ENCODE peak calls at places on chromosomes 4 and X, in seven cellular contexts. T is heart right ventricle, V is cardiac muscle cell, S is colonic mucosa, D is HCT116, O is neuronal stem cell, I is epithelial cell of prostate. B is an unnamed sample.

GRCh38 chr4:189177130-189177529 is 763.5 kb upstream of the FRG1 start:
- DNase-seq in T (no peak), V (no peak), S (no peak), D (peak; percentile 19), O (no peak), I (peak; percentile 6), B (no peak)

GRCh38 chrX:8404443-8404842 is 60.2 kb upstream of the VCX3B start:
- DNase-seq in T (no peak), V (peak; percentile 41), S (no peak), D (no peak), O (peak; percentile 3), I (no peak), B (peak; percentile 36)

GRCh38 chrX:22171287-22172060 is 101.2 kb upstream of the CBLL2 start:
- DNase-seq in T (no peak), V (no peak), S (no peak), D (no peak), O (no peak), I (no peak), B (no peak)

GRCh38 chr4:79987401-79987800 is 85.6 kb downstream of the ANTXR2 start:
- DNase-seq in T (no peak), V (no peak), S (no peak), D (no peak), O (no peak), I (no peak), B (no peak)

GRCh38 chrX:49956313-49956712 is 33.9 kb downstream of the CLCN5 start:
- DNase-seq in T (no peak), V (no peak), S (no peak), D (no peak), O (peak; percentile 0), I (no peak), B (no peak)

GRCh38 chr4:69714086-69714485 is 46.3 kb downstream of the SULT1B1 start:
- DNase-seq in T (no peak), V (no peak), S (no peak), D (no peak), O (no peak), I (no peak), B (no peak)

GRCh38 chr4:120922390-120923200 is at the start of gene PRDM5:
- DNase-seq in T (peak; percentile 72), V (peak; percentile 66), S (peak; percentile 60), D (no peak), O (peak; percentile 64), I (no peak), B (peak; percentile 60)

GRCh38 chr4:164700471-164700870 is 53.5 kb upstream of the SMIM31 start:
- DNase-seq in T (no peak), V (peak; percentile 39), S (peak; percentile 23), D (peak; percentile 56), O (peak; percentile 37), I (no peak), B (no peak)

GRCh38 chr4:40622913-40623312 is 6.8 kb downstream of the RBM47 start:
- DNase-seq in T (no peak), V (no peak), S (no peak), D (no peak), O (no peak), I (peak; percentile 94), B (no peak)

GRCh38 chrX:68424719-68425118 is 8.6 kb downstream of the OPHN1 start:
- DNase-seq in T (no peak), V (no peak), S (no peak), D (no peak), O (no peak), I (no peak), B (no peak)

GRCh38 chr4:80213117-80213815 is 16.0 kb downstream of the PRDM8 start:
- DNase-seq in T (no peak), V (no peak), S (no peak), D (no peak), O (no peak), I (peak; percentile 40), B (no peak)

GRCh38 chrX:40177942-40178715 is 80.4 kb upstream of the BCOR start:
- DNase-seq in T (no peak), V (no peak), S (no peak), D (no peak), O (no peak), I (no peak), B (no peak)
- H3K27ac ChIP-seq in T (peak overlapping the region; percentile 99), V (no peak overlapping the region), S (no peak overlapping the region), D (no peak overlapping the region), O (no peak overlapping the region), I (no peak overlapping the region), B (no peak overlapping the region)

DNA sequence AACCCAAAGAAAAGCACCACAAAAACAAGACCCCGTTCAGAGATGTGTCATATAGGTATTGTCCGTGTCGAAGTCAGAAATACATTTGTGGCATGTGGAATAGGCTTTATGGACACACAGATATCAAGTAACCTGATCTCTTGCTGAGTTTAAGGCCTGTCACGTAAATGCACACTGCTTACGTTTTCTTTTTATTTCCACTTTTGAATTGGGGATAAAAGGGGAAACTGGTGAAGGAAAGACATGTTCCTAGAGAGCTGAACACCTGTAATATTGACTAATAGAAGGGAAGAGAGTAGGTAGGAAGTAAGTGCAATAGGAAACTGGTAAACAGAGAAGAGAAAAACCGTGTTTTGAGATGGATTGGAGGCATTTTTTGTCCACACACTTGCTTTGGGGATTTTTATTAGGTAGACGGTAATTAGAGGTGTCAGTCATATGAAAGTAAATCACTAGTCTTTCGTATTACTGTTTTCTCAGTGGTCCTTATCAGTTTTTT is 24.9 kb downstream of the TMEM131L start:
- DNase-seq in T (no peak), V (no peak), S (no peak), D (no peak), O (no peak), I (no peak), B (no peak)
- H3K27ac ChIP-seq in T (no peak overlapping the region), V (no peak overlapping the region), S (no peak overlapping the region), D (no peak overlapping the region), O (no peak overlapping the region), I (no peak overlapping the region), B (no peak overlapping the region)

GRCh38 chr4:104494161-104494560 is 533 bp downstream of the CXXC4 start:
- DNase-seq in T (no peak), V (no peak), S (no peak), D (no peak), O (no peak), I (no peak), B (no peak)
- H3K27ac ChIP-seq in T (peak overlapping the region; percentile 83), V (peak overlapping the region; percentile 92), S (no peak overlapping the region), D (no peak overlapping the region), O (peak overlapping the region; percentile 98), I (no peak overlapping the region), B (no peak overlapping the region)

GRCh38 chr4:8707045-8707781 is 114.6 kb downstream of the CPZ start:
- DNase-seq in T (no peak), V (no peak), S (no peak), D (no peak), O (no peak), I (no peak), B (no peak)
- H3K27ac ChIP-seq in T (no peak overlapping the region), V (no peak overlapping the region), S (no peak overlapping the region), D (no peak overlapping the region), O (no peak overlapping the region), I (no peak overlapping the region), B (no peak overlapping the region)

B was measured in lung.